ENCODE peak calls at places on chromosome 11, in five cellular contexts. K is IMR-90, L is H1, C is neuronal stem cell, O is H9. J is an unnamed sample.

GRCh38 chr11:7251836-7252682 is at the start of gene SYT9:
- DNase-seq in O (peak), C (peak), L (peak), K (no peak), J (peak)

GRCh38 chr11:36385121-36385530 is 89.0 kb downstream of the PRR5L start:
- DNase-seq in C (no peak), K (peak), L (no peak), O (no peak), J (peak)

GRCh38 chr11:5937868-5938602 is 4.0 kb upstream of the OR56A3 start:
- DNase-seq in L (no peak), K (no peak), C (no peak), O (no peak), J (no peak)

GRCh38 chr11:83818349-83818748 is 532.2 kb upstream of the CCDC90B start:
- DNase-seq in O (no peak), K (peak), C (no peak), L (no peak), J (peak)

GRCh38 chr11:61949169-61950034 is 749 bp upstream of the BEST1 start:
- DNase-seq in L (no peak), K (peak), O (peak), C (no peak), J (peak)

GRCh38 chr11:61834278-61835004 is 6.3 kb downstream of the FADS2 start:
- DNase-seq in L (peak), O (peak), K (peak), C (no peak), J (peak)

GRCh38 chr11:102763440-102763839 is 17.0 kb downstream of the MMP10 start:
- DNase-seq in L (no peak), C (no peak), K (peak), O (no peak), J (no peak)

GRCh38 chr11:35337136-35337918 is 82.0 kb downstream of the SLC1A2 start:
- DNase-seq in K (peak), C (no peak), O (no peak), L (no peak), J (peak)

GRCh38 chr11:76628408-76628947 is 42.1 kb downstream of the LRRC32 start:
- DNase-seq in L (no peak), C (no peak), K (no peak), O (no peak), J (no peak)

GRCh38 chr11:11401960-11402359 is 48.9 kb upstream of the CSNK2A3 start:
- DNase-seq in C (no peak), K (no peak), L (no peak), O (no peak), J (peak)

GRCh38 chr11:8719260-8720190 is 36.9 kb downstream of the RPL27A start:
- DNase-seq in O (no peak), C (no peak), K (peak), L (no peak), J (peak)

GRCh38 chr11:122668562-122669090 is 13.1 kb downstream of the UBASH3B start:
- DNase-seq in K (peak), L (no peak), O (no peak), C (no peak), J (peak)

GRCh38 chr11:129705341-129705740 is 110.3 kb upstream of the TMEM45B start:
- DNase-seq in C (no peak), K (no peak), O (no peak), L (no peak), J (no peak)

GRCh38 chr11:66106786-66107599 is 36.9 kb downstream of the PACS1 start:
- DNase-seq in K (no peak), C (no peak), O (no peak), L (no peak), J (no peak)

GRCh38 chr11:57668467-57668890 is 565 bp downstream of the ZDHHC5 start:
- DNase-seq in K (no peak), L (no peak), C (no peak), O (no peak), J (no peak)

GRCh38 chr11:8283510-8284272 is 20.0 kb upstream of the LMO1 start:
- DNase-seq in C (no peak), L (peak), K (no peak), O (peak), J (peak)

GRCh38 chr11:131760191-131760951 is 390.0 kb downstream of the NTM start:
- DNase-seq in O (peak), C (no peak), L (peak), K (peak), J (no peak)

GRCh38 chr11:69002101-69002742 is 10.8 kb downstream of the MRGPRF start:
- DNase-seq in C (no peak), K (no peak), O (peak), L (no peak), J (no peak)

GRCh38 chr11:68677432-68677831 is 6.9 kb upstream of the GAL start:
- DNase-seq in O (peak), L (no peak), K (peak), C (no peak), J (peak)

GRCh38 chr11:69380921-69381581 is 87.1 kb downstream of the MYEOV start:
- DNase-seq in L (no peak), C (no peak), K (no peak), O (no peak), J (no peak)

GRCh38 chr11:110763249-110764011 is 51.2 kb upstream of the ARHGAP20 start:
- DNase-seq in O (no peak), K (peak), L (no peak), C (no peak), J (peak)

GRCh38 chr11:61880050-61880449 is 11.3 kb downstream of the FADS3 start:
- DNase-seq in L (no peak), K (no peak), C (no peak), O (no peak), J (no peak)

GRCh38 chr11:95149659-95150294 is 60.1 kb downstream of the ENDOD1 start:
- DNase-seq in C (peak), O (peak), L (peak), K (no peak), J (peak)

GRCh38 chr11:18012314-18012905 is 437 bp downstream of the SERGEF start:
- DNase-seq in C (no peak), K (peak), L (no peak), O (peak), J (peak)

GRCh38 chr11:119666463-119667131 is 62.4 kb downstream of the NECTIN1 start:
- DNase-seq in L (peak), O (peak), K (peak), C (peak), J (peak)

DNA sequence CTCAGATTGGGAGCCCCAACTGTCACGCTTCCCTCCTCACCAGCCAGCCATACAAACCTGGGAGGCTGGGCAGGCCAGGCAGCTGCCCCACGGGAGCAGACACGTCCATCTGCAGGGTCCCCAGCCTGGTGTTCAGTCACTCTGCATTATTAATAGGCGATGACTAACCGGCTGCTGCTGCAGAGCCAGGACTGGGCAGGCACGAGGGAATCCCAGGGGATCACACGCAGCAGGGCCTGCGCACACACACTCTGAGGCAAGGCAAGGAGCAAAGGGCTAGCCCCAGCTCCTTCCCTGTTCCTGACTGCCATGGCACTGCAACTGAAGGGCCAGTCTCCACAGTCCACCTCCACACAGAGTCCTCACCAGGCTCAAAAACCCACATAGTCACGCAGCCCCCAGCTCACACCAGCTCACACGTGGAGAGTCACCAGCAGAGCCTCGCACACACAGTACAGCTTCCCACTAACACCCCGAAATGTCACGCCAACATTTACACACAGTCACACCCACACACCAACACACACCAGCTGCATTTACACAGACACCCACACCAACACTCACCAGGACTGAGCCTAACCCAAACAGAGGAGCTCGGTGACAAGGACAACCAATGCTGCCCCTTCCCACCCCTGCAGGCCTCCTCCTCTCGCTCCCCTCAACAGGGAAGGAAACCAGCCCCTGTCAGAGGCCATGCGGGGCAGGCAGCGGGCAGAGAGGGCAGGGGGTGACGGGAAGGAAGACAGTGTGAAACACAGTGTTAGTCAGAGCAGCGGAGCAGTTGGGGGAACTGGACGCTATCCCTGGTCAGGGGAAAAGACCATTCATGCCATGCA is 47.4 kb downstream of the NRXN2 start:
- DNase-seq in K (peak), O (no peak), L (no peak), C (no peak), J (peak)
- H2AFZ ChIP-seq in K (peak), O (no peak), L (no peak), C (no peak), J (no peak)

GRCh38 chr11:2094354-2095197 is 44.6 kb downstream of the IGF2 start:
- DNase-seq in K (no peak), L (no peak), O (no peak), C (no peak), J (no peak)

GRCh38 chr11:2095198-2095520 is 44.0 kb downstream of the IGF2 start:
- DNase-seq in O (no peak), K (no peak), C (no peak), L (no peak), J (no peak)

GRCh38 chr11:2096001-2096918 is 42.9 kb downstream of the IGF2 start:
- DNase-seq in L (no peak), O (no peak), C (no peak), K (peak), J (no peak)

GRCh38 chr11:2096919-2097301 is 42.3 kb downstream of the IGF2 start:
- DNase-seq in C (no peak), L (no peak), O (peak), K (no peak), J (no peak)

DNA sequence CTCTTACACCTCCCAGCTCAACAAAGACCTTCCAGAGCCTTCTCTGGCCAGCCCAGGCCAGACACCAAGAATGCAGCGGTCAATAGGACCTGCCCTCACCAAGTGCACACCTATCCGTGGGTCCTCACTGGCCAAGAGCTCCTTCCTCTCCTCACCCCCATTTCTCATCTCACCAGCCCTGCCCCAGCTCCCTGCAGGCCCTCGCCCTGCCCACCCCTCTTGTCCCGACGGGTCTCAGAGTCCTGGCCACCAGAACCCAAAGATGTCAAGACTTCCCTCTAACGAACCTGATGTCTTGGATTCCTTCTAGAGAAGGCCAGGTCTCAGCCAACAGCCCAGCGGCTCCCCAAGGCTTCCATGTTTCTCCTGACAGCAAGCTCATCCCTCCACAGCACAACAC is 43.6 kb downstream of the IGF2 start:
- DNase-seq in C (no peak), L (no peak), O (no peak), K (no peak), J (no peak)
- H2AK5ac ChIP-seq in C (peak), L (peak), O (no peak), K (peak), J (peak)

DNA sequence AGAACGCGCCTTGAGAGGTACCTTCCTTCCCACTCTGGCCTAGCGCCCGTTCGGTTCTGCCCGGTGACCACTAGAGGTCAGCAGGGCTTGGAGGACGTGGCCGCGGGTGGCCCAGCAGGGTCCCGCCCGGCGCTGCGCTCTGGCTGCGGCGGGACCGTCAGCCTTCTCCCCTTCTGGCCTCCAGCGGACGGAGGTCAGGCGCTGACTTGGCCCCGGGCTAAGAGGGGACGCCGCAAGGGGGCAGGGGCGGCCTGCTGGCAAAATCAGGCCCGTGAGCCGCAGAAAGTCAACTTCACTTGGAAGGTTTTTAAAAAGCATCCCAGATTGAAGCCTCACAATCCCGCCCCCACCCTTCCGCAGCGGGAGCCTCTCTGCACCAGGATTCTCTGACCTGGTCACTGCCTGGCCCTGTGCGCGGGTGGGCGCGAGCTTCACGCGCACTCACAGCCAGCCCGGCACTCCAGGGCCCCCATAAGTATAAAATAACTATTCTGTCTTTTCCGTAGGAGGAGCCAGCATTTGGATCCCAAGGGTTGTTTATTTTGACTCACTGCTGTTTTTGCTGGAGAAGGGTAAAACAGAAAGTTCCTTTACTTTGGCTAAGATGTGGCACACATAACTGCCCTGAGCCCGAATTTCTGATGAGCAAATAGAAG is 23.2 kb upstream of the ZBTB16 start:
- DNase-seq in C (peak), L (peak), K (peak), O (peak), J (peak)
- H2AFZ ChIP-seq in C (peak), L (no peak), K (peak), O (no peak), J (no peak)

GRCh38 chr11:104876838-104877500 is 21.3 kb downstream of the CASP12 start:
- DNase-seq in C (no peak), L (no peak), O (no peak), K (no peak), J (no peak)
- H2AK5ac ChIP-seq in C (no peak), L (no peak), O (no peak), K (no peak), J (no peak)

GRCh38 chr11:111838054-111838453 is 33.3 kb downstream of the ALG9 start:
- DNase-seq in L (no peak), K (no peak), O (no peak), C (no peak), J (no peak)

GRCh38 chr11:111840143-111840542 is 31.2 kb downstream of the ALG9 start:
- DNase-seq in O (no peak), L (no peak), K (no peak), C (peak), J (no peak)

GRCh38 chr11:111843659-111844058 is 27.7 kb downstream of the ALG9 start:
- DNase-seq in O (no peak), K (no peak), C (no peak), L (no peak), J (no peak)

GRCh38 chr11:111845256-111846028 is 25.9 kb downstream of the ALG9 start:
- DNase-seq in O (no peak), K (no peak), L (no peak), C (no peak), J (peak)

DNA sequence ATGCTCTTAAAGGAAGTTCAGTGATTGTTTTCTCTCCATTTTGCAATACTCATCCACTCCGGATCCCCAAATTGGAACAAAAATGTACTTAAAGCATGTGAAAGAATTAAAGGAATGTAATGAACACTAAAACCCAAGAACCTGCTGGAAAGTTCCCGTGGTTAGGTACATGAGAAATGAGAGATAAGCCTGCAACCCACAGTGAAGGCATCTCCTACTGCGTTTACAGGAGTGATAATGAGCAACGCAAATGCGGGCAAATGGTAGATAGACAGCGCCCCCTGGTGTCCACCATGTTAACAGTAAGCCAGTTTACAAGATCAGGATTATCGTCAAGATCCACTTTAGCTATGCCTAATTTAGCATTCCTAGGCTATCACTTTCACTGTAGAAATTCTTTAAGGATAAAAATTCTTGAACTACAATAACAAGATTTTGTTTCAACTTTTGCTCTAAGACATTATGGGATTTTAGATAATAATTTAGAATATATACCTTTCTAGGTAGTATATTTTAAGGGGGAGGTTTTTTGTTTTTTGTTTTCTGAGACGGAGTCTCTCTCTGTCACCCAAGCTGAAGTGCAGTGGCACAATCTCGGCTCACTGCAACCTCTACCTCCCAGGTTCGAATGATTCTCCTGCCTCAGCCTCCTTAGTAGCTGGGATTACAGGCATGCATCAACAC is 29.9 kb downstream of the ALG9 start:
- DNase-seq in O (peak), K (peak), L (peak), C (peak), J (peak)
- H2AFZ ChIP-seq in O (no peak), K (peak), L (no peak), C (no peak), J (no peak)

GRCh38 chr11:45756384-45757010 is 48.5 kb upstream of the SLC35C1 start:
- DNase-seq in L (no peak), O (no peak), C (no peak), K (no peak), J (no peak)

GRCh38 chr11:45752136-45752535 is 52.8 kb upstream of the SLC35C1 start:
- DNase-seq in K (no peak), L (no peak), C (no peak), O (no peak), J (no peak)

GRCh38 chr11:45755281-45755859 is 49.6 kb upstream of the SLC35C1 start:
- DNase-seq in L (no peak), K (no peak), C (no peak), O (no peak), J (no peak)

GRCh38 chr11:45754746-45755145 is 50.2 kb upstream of the SLC35C1 start:
- DNase-seq in C (no peak), L (no peak), O (no peak), K (no peak), J (peak)

GRCh38 chr11:45754261-45754709 is 50.7 kb upstream of the SLC35C1 start:
- DNase-seq in L (no peak), C (no peak), K (peak), O (no peak), J (peak)
- H2AK5ac ChIP-seq in L (no peak), C (peak), K (no peak), O (no peak), J (no peak)

GRCh38 chr11:73158356-73159051 is 16.4 kb upstream of the FCHSD2 start:
- DNase-seq in O (no peak), L (no peak), K (peak), C (no peak), J (no peak)

GRCh38 chr11:73157141-73158010 is 15.3 kb upstream of the FCHSD2 start:
- DNase-seq in L (no peak), K (peak), C (no peak), O (no peak), J (peak)

GRCh38 chr11:73156686-73157085 is 14.6 kb upstream of the FCHSD2 start:
- DNase-seq in L (no peak), K (no peak), C (no peak), O (no peak), J (no peak)

GRCh38 chr11:73154178-73154577 is 12.1 kb upstream of the FCHSD2 start:
- DNase-seq in L (no peak), C (no peak), K (no peak), O (no peak), J (no peak)

DNA sequence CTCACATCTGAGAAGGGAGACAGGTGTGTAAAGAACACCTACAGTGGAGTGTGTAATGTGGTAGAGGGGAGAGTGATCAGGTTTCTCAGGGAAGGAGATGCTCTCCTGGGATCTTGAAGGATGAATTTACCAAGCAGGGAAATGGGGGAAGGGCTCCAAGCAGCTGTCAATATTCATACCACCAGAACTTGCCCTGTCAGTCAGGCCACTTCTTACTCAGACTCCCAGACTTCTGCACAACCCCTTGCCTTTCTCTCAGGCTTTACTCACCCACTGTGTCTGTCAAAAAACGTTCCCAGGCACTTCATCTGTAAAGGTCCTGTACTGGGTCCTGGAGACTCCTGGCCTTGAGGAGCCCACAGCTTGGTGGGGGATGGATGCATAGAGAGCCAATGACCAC is 14.0 kb upstream of the FCHSD2 start:
- DNase-seq in O (no peak), L (no peak), C (no peak), K (no peak), J (no peak)
- H2AFZ ChIP-seq in O (no peak), L (no peak), C (no peak), K (peak), J (no peak)

GRCh38 chr11:114284021-114284420 is 12.2 kb upstream of the NNMT start:
- DNase-seq in O (no peak), C (no peak), K (no peak), L (peak), J (no peak)
- H2AK5ac ChIP-seq in O (no peak), C (no peak), K (no peak), L (no peak), J (peak)

GRCh38 chr11:31966846-31967245 is 124.0 kb upstream of the RCN1 start:
- DNase-seq in K (no peak), O (no peak), C (no peak), L (no peak), J (no peak)
- H2AFZ ChIP-seq in K (no peak), O (no peak), C (peak), L (no peak), J (no peak)

J was measured in mesenchymal stem cell.